ENCODE peak calls at places on chromosomes 7 and 10, in four cellular contexts. N is K562, S is H1, B is GM12878. V is an unnamed sample.

GRCh38 chr10:126158537-126158936 is 229.7 kb downstream of the ADAM12 start:
- DNase-seq in N (no peak), B (no peak), S (no peak), V (no peak)

GRCh38 chr7:84178013-84178412 is 16.6 kb downstream of the SEMA3A start:
- DNase-seq in B (no peak), N (no peak), S (no peak), V (no peak)

GRCh38 chr10:64430690-64431323 is 909.6 kb downstream of the REEP3 start:
- DNase-seq in S (peak), B (no peak), N (no peak), V (peak)

GRCh38 chr7:7921830-7922229 is 46.8 kb upstream of the GLCCI1 start:
- DNase-seq in S (no peak), N (no peak), B (no peak), V (no peak)

GRCh38 chr7:138832966-138833365 is 35.0 kb upstream of the ATP6V0A4 start:
- DNase-seq in S (no peak), N (no peak), B (no peak), V (no peak)

GRCh38 chr10:125407000-125407502 is 246.7 kb upstream of the CTBP2 start:
- DNase-seq in S (no peak), N (no peak), B (no peak), V (no peak)

GRCh38 chr7:40826419-40827216 is 691.8 kb downstream of the SUGCT start:
- DNase-seq in N (no peak), B (no peak), S (no peak), V (no peak)

GRCh38 chr10:100186813-100187212 is 984 bp upstream of the ERLIN1 start:
- DNase-seq in B (no peak), S (no peak), N (peak), V (peak)

GRCh38 chr7:151862606-151863381 is 14.1 kb downstream of the PRKAG2 start:
- DNase-seq in B (no peak), S (no peak), N (no peak), V (no peak)

GRCh38 chr7:27607210-27607606 is 55.5 kb downstream of the HIBADH start:
- DNase-seq in N (no peak), B (no peak), S (no peak), V (no peak)

GRCh38 chr10:86301431-86301830 is 65.2 kb downstream of the GRID1 start:
- DNase-seq in N (no peak), B (no peak), S (no peak), V (no peak)

GRCh38 chr7:40799-41750 is 151.3 kb upstream of the FAM20C start:
- DNase-seq in B (no peak), S (peak), N (no peak), V (no peak)

GRCh38 chr10:116211682-116212081 is 61.3 kb downstream of the GFRA1 start:
- DNase-seq in B (no peak), N (no peak), S (no peak), V (no peak)

GRCh38 chr7:73618538-73618937 is 5.8 kb downstream of the MLXIPL start:
- DNase-seq in N (peak), S (no peak), B (no peak), V (no peak)

GRCh38 chr7:112162161-112163020 is 43.8 kb downstream of the DOCK4 start:
- DNase-seq in S (peak), N (no peak), B (no peak), V (peak)

GRCh38 chr10:25815999-25816768 is 117.8 kb upstream of the MYO3A start:
- DNase-seq in S (no peak), B (no peak), N (no peak), V (no peak)

GRCh38 chr10:59895629-59896116 is 10.7 kb downstream of the CCDC6 start:
- DNase-seq in S (no peak), B (no peak), N (peak), V (peak)

GRCh38 chr7:100400656-100401055 is 27.4 kb downstream of the PILRA start:
- DNase-seq in B (no peak), S (peak), N (peak), V (peak)

GRCh38 chr7:47965456-47965855 is 14.0 kb downstream of the HUS1 start:
- DNase-seq in N (no peak), S (no peak), B (no peak), V (no peak)

GRCh38 chr10:47410862-47411261 is 26.8 kb upstream of the ZNF488 start:
- DNase-seq in N (no peak), B (no peak), S (no peak), V (no peak)

GRCh38 chr7:143068446-143068845 is 16.3 kb downstream of the OR6V1 start:
- DNase-seq in B (no peak), S (no peak), N (no peak), V (no peak)

GRCh38 chr10:92208736-92209135 is 82.1 kb downstream of the CPEB3 start:
- DNase-seq in B (no peak), S (no peak), N (no peak), V (no peak)

GRCh38 chr7:101940151-101940550 is 122.7 kb downstream of the CUX1 start:
- DNase-seq in S (no peak), N (no peak), B (no peak), V (no peak)

GRCh38 chr7:115052706-115053105 is 130.8 kb downstream of the MDFIC start:
- DNase-seq in N (no peak), B (no peak), S (no peak), V (no peak)

GRCh38 chr7:115056019-115056418 is 134.1 kb downstream of the MDFIC start:
- DNase-seq in S (no peak), N (no peak), B (no peak), V (no peak)

GRCh38 chr7:115059312-115059711 is 137.4 kb downstream of the MDFIC start:
- DNase-seq in N (no peak), B (no peak), S (no peak), V (no peak)

GRCh38 chr7:115060095-115060830 is 138.4 kb downstream of the MDFIC start:
- DNase-seq in S (no peak), N (no peak), B (no peak), V (no peak)

GRCh38 chr7:115054478-115055122 is 132.7 kb downstream of the MDFIC start:
- DNase-seq in S (no peak), B (no peak), N (no peak), V (no peak)
- TF ChIP-seq USF2 in S (no peak), B (no peak), N (no peak), V (no peak)

GRCh38 chr7:106216517-106217088 is 68.2 kb downstream of the NAMPT start:
- DNase-seq in N (peak), S (no peak), B (no peak), V (no peak)

GRCh38 chr7:106219170-106219569 is 65.6 kb downstream of the NAMPT start:
- DNase-seq in S (no peak), B (no peak), N (no peak), V (no peak)

GRCh38 chr7:106218546-106218945 is 66.2 kb downstream of the NAMPT start:
- DNase-seq in N (no peak), S (no peak), B (no peak), V (no peak)

GRCh38 chr7:106215868-106216516 is 68.8 kb downstream of the NAMPT start:
- DNase-seq in S (no peak), B (no peak), N (no peak), V (no peak)

GRCh38 chr7:106217089-106217542 is 67.7 kb downstream of the NAMPT start:
- DNase-seq in N (no peak), B (no peak), S (no peak), V (no peak)
- TF ChIP-seq NRF1 in N (no peak), B (no peak), S (no peak), V (no peak)

GRCh38 chr10:24255907-24256306 is 47.0 kb downstream of the KIAA1217 start:
- DNase-seq in S (no peak), N (no peak), B (no peak), V (peak)

GRCh38 chr10:24257588-24257987 is 48.6 kb downstream of the KIAA1217 start:
- DNase-seq in N (no peak), S (no peak), B (no peak), V (no peak)

GRCh38 chr10:24254180-24254579 is 45.2 kb downstream of the KIAA1217 start:
- DNase-seq in S (no peak), N (no peak), B (no peak), V (no peak)

GRCh38 chr10:24256619-24257018 is 47.7 kb downstream of the KIAA1217 start:
- DNase-seq in N (no peak), B (no peak), S (no peak), V (no peak)

GRCh38 chr10:24255115-24255895 is 46.4 kb downstream of the KIAA1217 start:
- DNase-seq in N (no peak), B (no peak), S (no peak), V (peak)
- TF ChIP-seq USF2 in N (no peak), B (no peak), S (no peak), V (no peak)

DNA sequence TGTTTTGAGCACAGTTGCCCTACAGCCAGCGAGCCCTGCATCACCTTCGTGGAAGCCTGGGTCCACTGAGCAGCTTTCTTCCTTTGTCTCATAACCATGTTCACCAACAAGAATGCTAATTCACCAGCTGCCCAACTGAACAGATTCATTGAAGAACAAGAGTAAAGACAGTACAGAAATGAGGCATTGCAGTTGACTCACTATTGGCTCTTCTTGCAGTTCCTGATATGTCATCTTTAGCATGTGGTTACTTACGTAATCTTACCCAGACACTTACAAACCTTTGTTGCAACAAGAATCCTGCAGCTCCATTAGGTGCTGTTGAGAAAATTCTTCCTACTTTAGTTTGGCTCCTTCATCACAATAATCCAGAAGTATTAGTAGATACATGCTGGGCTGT is 174.0 kb upstream of the TPK1 start:
- DNase-seq in S (no peak), B (no peak), N (no peak), V (no peak)
- TF ChIP-seq NRF1 in S (no peak), B (no peak), N (no peak), V (no peak)

GRCh38 chr10:71739368-71739900 is 19.9 kb upstream of the C10orf105 start:
- DNase-seq in N (no peak), B (no peak), S (no peak), V (no peak)
- TF ChIP-seq USF2 in N (no peak), B (no peak), S (no peak), V (no peak)

GRCh38 chr10:49361735-49362568 is 33.9 kb downstream of the DRGX start:
- DNase-seq in N (no peak), B (no peak), S (no peak), V (no peak)

GRCh38 chr10:49361178-49361554 is 34.7 kb downstream of the DRGX start:
- DNase-seq in B (no peak), S (no peak), N (no peak), V (no peak)

GRCh38 chr10:49363309-49364031 is 32.4 kb downstream of the DRGX start:
- DNase-seq in S (no peak), B (no peak), N (no peak), V (no peak)

GRCh38 chr10:49364747-49365146 is 31.1 kb downstream of the DRGX start:
- DNase-seq in N (no peak), B (no peak), S (no peak), V (no peak)

GRCh38 chr10:49362596-49363260 is 33.2 kb downstream of the DRGX start:
- DNase-seq in N (no peak), B (peak), S (no peak), V (no peak)
- TF ChIP-seq NRF1 in N (no peak), B (no peak), S (no peak), V (no peak)

V was measured in SK-N-SH.